ENCODE peak calls at places on chromosomes 7 and 10, in eight cellular contexts. G is heart right ventricle, B is Calu3, Y is dorsolateral prefrontal cortex, S is fibroblast of the aortic adventitia, I is stomach, E is WTC11, K is fibroblast of lung. T is an unnamed sample.

GRCh38 chr10:118522791-118523498 is 72.5 kb downstream of the PRLHR start:
- DNase-seq in G (no peak), B (no peak), Y (no peak), S (peak), I (no peak), E (no peak), K (no peak), T (no peak)

GRCh38 chr10:44576715-44577191 is 191.9 kb upstream of the CXCL12 start:
- DNase-seq in G (peak), B (no peak), Y (no peak), S (peak), I (no peak), E (no peak), K (peak), T (no peak)

GRCh38 chr10:62632071-62632809 is 172.3 kb upstream of the ADO start:
- DNase-seq in G (peak), B (no peak), Y (no peak), S (no peak), I (no peak), E (no peak), K (no peak), T (peak)

GRCh38 chr10:99431190-99431549 is 746 bp upstream of the GOT1 start:
- DNase-seq in G (peak), B (peak), Y (peak), S (peak), I (peak), E (peak), K (peak), T (peak)

GRCh38 chr10:97407211-97407951 is 6.2 kb upstream of the RRP12 start:
- DNase-seq in G (no peak), B (peak), Y (no peak), S (peak), I (peak), E (peak), K (peak), T (peak)

GRCh38 chr10:17229016-17229716 is 1.1 kb downstream of the VIM start:
- DNase-seq in G (peak), B (peak), Y (no peak), S (peak), I (peak), E (peak), K (peak), T (peak)

GRCh38 chr10:944034-944831 is 12.7 kb upstream of the LARP4B start:
- DNase-seq in G (peak), B (peak), Y (no peak), S (peak), I (peak), E (no peak), K (peak), T (no peak)

GRCh38 chr10:91220954-91221696 is 662 bp downstream of the PCGF5 start:
- DNase-seq in G (no peak), B (no peak), Y (no peak), S (peak), I (peak), E (peak), K (peak), T (peak)

GRCh38 chr10:101611506-101611905 is 23.4 kb downstream of the DPCD start:
- DNase-seq in G (no peak), B (no peak), Y (no peak), S (no peak), I (no peak), E (no peak), K (peak), T (no peak)

GRCh38 chr7:475951-476441 is 43.6 kb downstream of the PDGFA start:
- DNase-seq in G (no peak), B (no peak), Y (peak), S (no peak), I (peak), E (no peak), K (no peak), T (no peak)

GRCh38 chr10:3772349-3773222 is 12.4 kb downstream of the KLF6 start:
- DNase-seq in G (no peak), B (no peak), Y (no peak), S (no peak), I (no peak), E (no peak), K (no peak), T (no peak)

GRCh38 chr7:84264341-84264740 is 69.8 kb upstream of the SEMA3A start:
- DNase-seq in G (no peak), B (no peak), Y (no peak), S (peak), I (no peak), E (no peak), K (no peak), T (no peak)

GRCh38 chr7:113404245-113404644 is 285.9 kb upstream of the SMIM30 start:
- DNase-seq in G (no peak), B (no peak), Y (no peak), S (no peak), I (no peak), E (peak), K (no peak), T (no peak)

GRCh38 chr10:339038-339391 is 203.8 kb downstream of the ZMYND11 start:
- DNase-seq in G (no peak), B (no peak), Y (no peak), S (peak), I (no peak), E (no peak), K (no peak), T (no peak)

GRCh38 chr10:108039821-108040584 is 875.5 kb upstream of the SORCS1 start:
- DNase-seq in G (no peak), B (no peak), Y (no peak), S (no peak), I (no peak), E (no peak), K (no peak), T (no peak)

GRCh38 chr7:103752995-103753394 is 236.5 kb downstream of the RELN start:
- DNase-seq in G (no peak), B (peak), Y (no peak), S (peak), I (no peak), E (no peak), K (peak), T (no peak)

GRCh38 chr7:4702961-4703512 is 20.9 kb downstream of the FOXK1 start:
- DNase-seq in G (peak), B (no peak), Y (no peak), S (peak), I (no peak), E (peak), K (no peak), T (no peak)

GRCh38 chr10:103804866-103805265 is 50.5 kb downstream of the SH3PXD2A start:
- DNase-seq in G (no peak), B (no peak), Y (no peak), S (no peak), I (no peak), E (no peak), K (no peak), T (no peak)

GRCh38 chr10:3775671-3776551 is 9.1 kb downstream of the KLF6 start:
- DNase-seq in G (no peak), B (peak), Y (no peak), S (peak), I (no peak), E (peak), K (peak), T (peak)

GRCh38 chr7:117875566-117875965 is 2.3 kb upstream of the CTTNBP2 start:
- DNase-seq in G (no peak), B (no peak), Y (no peak), S (no peak), I (no peak), E (peak), K (peak), T (peak)
- TF ChIP-seq CTCF in G (no peak), B (peak), Y (no peak), S (peak), I (no peak), E (no peak), K (no peak), T (peak)

DNA sequence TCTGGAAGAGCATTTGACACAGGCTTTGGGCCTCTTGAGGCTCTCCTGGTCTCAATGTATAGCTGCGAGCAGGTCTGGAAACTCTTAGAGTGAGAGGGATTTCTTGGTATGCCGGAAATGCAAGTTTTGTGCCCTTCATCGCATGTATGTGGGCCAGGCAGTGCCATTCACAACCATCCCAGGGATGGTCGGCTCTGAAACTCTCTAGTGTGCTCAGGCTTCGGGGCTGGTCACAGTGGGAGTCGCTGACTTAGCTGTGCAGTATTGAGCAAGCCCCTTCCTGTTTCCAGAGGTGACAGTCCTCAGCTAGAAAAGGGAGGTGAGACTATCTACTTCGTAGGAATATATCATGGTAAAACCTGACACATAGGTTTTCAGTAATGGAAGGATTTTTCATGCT is 2.0 kb upstream of the AOAH start:
- DNase-seq in G (no peak), B (no peak), Y (no peak), S (no peak), I (no peak), E (no peak), K (no peak), T (no peak)
- TF ChIP-seq CTCF in G (no peak), B (no peak), Y (no peak), S (no peak), I (no peak), E (no peak), K (no peak), T (no peak)

GRCh38 chr10:84665211-84665610 is 336.8 kb downstream of the CCSER2 start:
- DNase-seq in G (no peak), B (no peak), Y (no peak), S (no peak), I (no peak), E (no peak), K (no peak), T (no peak)

GRCh38 chr10:84668186-84668763 is 339.9 kb downstream of the CCSER2 start:
- DNase-seq in G (no peak), B (no peak), Y (no peak), S (no peak), I (no peak), E (no peak), K (no peak), T (no peak)

GRCh38 chr10:84660340-84661159 is 332.2 kb downstream of the CCSER2 start:
- DNase-seq in G (no peak), B (no peak), Y (no peak), S (no peak), I (no peak), E (no peak), K (no peak), T (no peak)

DNA sequence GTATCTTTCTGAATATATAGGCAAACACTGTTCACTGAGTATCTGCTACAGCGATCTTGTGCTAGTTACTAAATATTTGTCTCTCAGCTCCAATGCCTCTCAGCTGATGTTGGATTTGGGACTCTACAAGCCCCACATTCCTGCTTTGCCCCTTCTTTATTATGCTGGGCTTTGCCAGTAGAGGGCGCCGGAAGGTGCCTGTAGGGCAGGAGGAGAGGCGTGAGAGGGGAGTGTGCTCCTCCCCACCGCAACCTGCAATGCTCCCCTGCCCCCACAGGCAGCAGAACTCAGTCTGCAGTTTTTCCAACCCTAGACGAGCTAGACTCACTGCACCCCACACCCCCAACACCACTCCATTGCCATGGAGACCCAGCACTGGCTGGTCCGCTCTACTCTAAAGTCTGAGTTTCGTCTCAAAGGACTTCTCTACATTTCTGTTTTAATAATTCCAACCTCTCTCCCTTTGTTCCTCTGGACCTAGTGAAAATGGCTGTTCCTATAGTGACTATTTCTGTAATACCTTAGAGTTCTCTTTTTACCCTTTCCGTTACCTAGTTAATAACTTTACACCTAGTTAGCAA is 337.6 kb downstream of the CCSER2 start:
- DNase-seq in G (no peak), B (peak), Y (no peak), S (no peak), I (no peak), E (peak), K (no peak), T (no peak)
- TF ChIP-seq CTCF in G (no peak), B (peak), Y (no peak), S (no peak), I (no peak), E (peak), K (no peak), T (peak)

GRCh38 chr7:93835684-93836083 is 54.9 kb downstream of the TFPI2 start:
- DNase-seq in G (no peak), B (no peak), Y (no peak), S (peak), I (no peak), E (no peak), K (no peak), T (no peak)
- TF ChIP-seq CTCF in G (no peak), B (no peak), Y (no peak), S (no peak), I (no peak), E (no peak), K (no peak), T (no peak)

GRCh38 chr7:131927770-131928169 is 371.3 kb upstream of the PODXL start:
- DNase-seq in G (no peak), B (no peak), Y (no peak), S (no peak), I (no peak), E (no peak), K (no peak), T (no peak)
- TF ChIP-seq CTCF in G (no peak), B (no peak), Y (no peak), S (no peak), I (no peak), E (no peak), K (no peak), T (no peak)

T was measured in body of pancreas.